ENCODE peak calls at places on chromosomes 7 and 10, in nine cellular contexts. Q is effector memory CD8-positive, alpha-beta T cell; V is IMR-90; U is left lung; F is Right ventricle myocardium superior; O is WTC11; W is activated CD8-positive, alpha-beta T cell treated with anti-CD3 and anti-CD28 coated beads, Interleukin-2, amount 10 ng/mL, durations not matched to agents 7 days and 5 days; X is CD8-positive, alpha-beta T cell; I is aorta. N is an unnamed sample.

GRCh38 chr7:13989944-13990295 is 454 bp upstream of the ETV1 start:
- ATAC-seq in X (no peak), U (peak; percentile 5), O (peak; percentile 5), V (peak; percentile 3), I (peak; percentile 39), Q (peak; percentile 9), W (peak; percentile 23), F (peak; percentile 11), N (no peak)

GRCh38 chr7:139642283-139642682 is 118.8 kb downstream of the CLEC2L start:
- ATAC-seq in W (no peak), O (no peak), U (no peak), I (no peak), V (no peak), Q (no peak), X (no peak), F (no peak), N (no peak)

GRCh38 chr10:47164126-47164799 is 135.7 kb upstream of the GDF10 start:
- ATAC-seq in I (no peak), W (no peak), V (peak; percentile 8), O (no peak), X (no peak), Q (no peak), U (no peak), F (no peak), N (no peak)

GRCh38 chr10:132264966-132265877 is 42.5 kb downstream of the STK32C start:
- ATAC-seq in O (no peak), V (peak; percentile 85), U (no peak), F (no peak), X (no peak), Q (no peak), I (no peak), W (no peak), N (no peak)

GRCh38 chr7:46908770-46909169 is 673.1 kb downstream of the TNS3 start:
- ATAC-seq in O (no peak), V (peak; percentile 84), U (peak; percentile 38), F (no peak), I (no peak), Q (no peak), W (no peak), X (no peak), N (no peak)

GRCh38 chr10:44864042-44864436 is 47.1 kb upstream of the TMEM72 start:
- ATAC-seq in V (no peak), U (peak; percentile 76), I (peak; percentile 4), O (peak; percentile 9), F (peak; percentile 54), X (no peak), Q (peak; percentile 40), W (no peak), N (peak; percentile 16)

GRCh38 chr7:24899905-24900304 is 80.1 kb downstream of the OSBPL3 start:
- ATAC-seq in Q (no peak), U (no peak), I (no peak), V (no peak), W (no peak), F (no peak), O (no peak), X (no peak), N (no peak)

GRCh38 chr7:1012392-1013095 is 29.6 kb downstream of the CYP2W1 start:
- ATAC-seq in V (no peak), X (no peak), F (no peak), W (no peak), Q (no peak), O (no peak), I (no peak), U (no peak), N (peak; percentile 29)

GRCh38 chr10:12590682-12591642 is 241.6 kb downstream of the CAMK1D start:
- ATAC-seq in X (no peak), W (no peak), Q (no peak), I (no peak), U (no peak), V (no peak), O (no peak), F (no peak), N (no peak)

GRCh38 chr7:90111-91063 is 102.0 kb upstream of the FAM20C start:
- ATAC-seq in W (no peak), U (peak; percentile 50), Q (no peak), X (no peak), O (no peak), I (no peak), F (no peak), V (peak; percentile 50), N (peak; percentile 82)

GRCh38 chr10:26448706-26449435 is 10.7 kb downstream of the APBB1IP start:
- ATAC-seq in U (no peak), W (peak; percentile 83), V (no peak), X (peak; percentile 72), Q (peak; percentile 84), I (no peak), O (no peak), F (no peak), N (peak; percentile 35)

GRCh38 chr7:99498546-99498944 is 1.5 kb downstream of the ZNF394 start:
- ATAC-seq in W (no peak), F (no peak), Q (no peak), U (no peak), X (no peak), O (no peak), V (no peak), I (no peak), N (peak; percentile 7)

GRCh38 chr10:114550756-114551290 is 107.3 kb downstream of the ABLIM1 start:
- ATAC-seq in X (no peak), O (no peak), U (peak; percentile 73), F (peak; percentile 20), Q (no peak), V (peak; percentile 42), I (peak; percentile 58), W (no peak), N (peak; percentile 9)

GRCh38 chr7:140674899-140675701 is 2.4 kb downstream of the ADCK2 start:
- ATAC-seq in X (no peak), Q (no peak), I (peak; percentile 64), V (peak; percentile 40), O (peak; percentile 40), U (peak; percentile 12), F (peak; percentile 66), W (no peak), N (no peak)

GRCh38 chr7:15795371-15795770 is 108.9 kb upstream of the MEOX2 start:
- ATAC-seq in O (no peak), U (no peak), X (no peak), W (no peak), V (no peak), Q (no peak), F (peak; percentile 83), I (peak; percentile 64), N (no peak)

GRCh38 chr10:51188013-51188412 is 113.7 kb downstream of the PRKG1 start:
- ATAC-seq in X (no peak), U (no peak), Q (no peak), O (no peak), W (no peak), F (no peak), I (no peak), V (no peak), N (no peak)

GRCh38 chr10:129926066-129927055 is 37.7 kb downstream of the EBF3 start:
- ATAC-seq in W (no peak), O (no peak), Q (no peak), X (no peak), U (no peak), F (no peak), I (no peak), V (no peak), N (no peak)

GRCh38 chr7:88276605-88277153 is 30.0 kb downstream of the STEAP4 start:
- ATAC-seq in V (no peak), U (peak; percentile 14), X (no peak), F (no peak), I (no peak), O (no peak), W (no peak), Q (no peak), N (no peak)

GRCh38 chr10:77892021-77892739 is 34.4 kb downstream of the DLG5 start:
- ATAC-seq in W (no peak), U (no peak), X (no peak), F (no peak), O (no peak), Q (no peak), V (no peak), I (no peak), N (no peak)

GRCh38 chr10:112581921-112582320 is 134.9 kb downstream of the VTI1A start:
- ATAC-seq in U (no peak), X (no peak), O (no peak), W (no peak), F (no peak), Q (no peak), V (no peak), I (no peak), N (no peak)

GRCh38 chr7:116769541-116769940 is 92.8 kb upstream of the CAPZA2 start:
- ATAC-seq in F (no peak), W (no peak), Q (no peak), I (no peak), V (no peak), X (no peak), U (no peak), O (no peak), N (no peak)

GRCh38 chr7:89988070-89988469 is 166.2 kb upstream of the STEAP1 start:
- ATAC-seq in F (no peak), W (no peak), U (no peak), V (no peak), Q (no peak), I (no peak), X (no peak), O (peak; percentile 34), N (no peak)

GRCh38 chr7:55309040-55309991 is 55.8 kb upstream of the LANCL2 start:
- ATAC-seq in O (no peak), F (no peak), U (peak; percentile 27), W (peak; percentile 89), V (no peak), X (peak; percentile 89), Q (peak; percentile 89), I (no peak), N (peak; percentile 22)

GRCh38 chr10:127149613-127150081 is 46.7 kb downstream of the INSYN2A start:
- ATAC-seq in I (no peak), X (no peak), O (peak; percentile 75), F (no peak), U (no peak), W (no peak), Q (no peak), V (no peak), N (no peak)

GRCh38 chr10:49751636-49752510 is 10.2 kb downstream of the OGDHL start:
- ATAC-seq in X (no peak), W (no peak), O (no peak), U (no peak), I (no peak), Q (no peak), V (no peak), F (no peak), N (no peak)

GRCh38 chr7:29843106-29843505 is 36.8 kb downstream of the WIPF3 start:
- ATAC-seq in Q (no peak), W (no peak), V (no peak), O (no peak), X (no peak), U (peak; percentile 44), I (no peak), F (no peak), N (no peak)

GRCh38 chr7:36236073-36236472 is 83.0 kb downstream of the EEPD1 start:
- ATAC-seq in Q (no peak), X (no peak), W (no peak), U (peak; percentile 72), I (no peak), O (peak; percentile 65), V (no peak), F (no peak), N (no peak)

GRCh38 chr7:90747521-90747920 is 151.4 kb downstream of the CDK14 start:
- ATAC-seq in O (no peak), I (no peak), W (no peak), X (no peak), Q (no peak), V (no peak), U (no peak), F (no peak), N (no peak)

GRCh38 chr10:80535671-80536360 is 1.9 kb upstream of the SH2D4B start:
- ATAC-seq in X (peak; percentile 85), U (peak; percentile 96), W (peak; percentile 89), Q (peak; percentile 85), O (peak; percentile 87), F (peak; percentile 95), I (peak; percentile 78), V (no peak), N (peak; percentile 87)

GRCh38 chr7:66542528-66543373 is 85.9 kb upstream of the KCTD7 start:
- ATAC-seq in I (peak; percentile 57), U (peak; percentile 34), Q (no peak), O (no peak), F (no peak), X (no peak), V (peak; percentile 77), W (no peak), N (no peak)

GRCh38 chr7:5574770-5575269 is 151.2 kb upstream of the TNRC18 start:
- ATAC-seq in U (peak; percentile 5), V (no peak), O (peak; percentile 14), Q (no peak), W (no peak), I (no peak), X (no peak), F (peak; percentile 25), N (peak; percentile 13)